ENCODE peak calls at places on chromosomes 12 and 14, in four cellular contexts. G is mesenchymal stem cell, O is neuronal stem cell, Z is IMR-90. Y is an unnamed sample.

GRCh38 chr14:103597623-103598372 is 31.2 kb upstream of the KLC1 start:
- DNase-seq in G (peak; percentile 87), O (no peak), Z (peak; percentile 95), Y (no peak)

GRCh38 chr12:132033627-132034026 is 83.9 kb downstream of the EP400 start:
- DNase-seq in G (no peak), O (no peak), Z (no peak), Y (no peak)

GRCh38 chr12:42326466-42327226 is 679 bp downstream of the PPHLN1 start:
- DNase-seq in G (peak; percentile 39), O (no peak), Z (peak; percentile 27), Y (no peak)

GRCh38 chr14:103520657-103521437 is 1.8 kb downstream of the CKB start:
- DNase-seq in G (peak; percentile 76), O (peak; percentile 80), Z (peak; percentile 40), Y (no peak)

GRCh38 chr14:105326891-105327694 is 12.5 kb downstream of the PACS2 start:
- DNase-seq in G (no peak), O (no peak), Z (no peak), Y (peak; percentile 80)

GRCh38 chr12:46400406-46400805 is 27.8 kb upstream of the SLC38A2 start:
- DNase-seq in G (no peak), O (no peak), Z (peak; percentile 70), Y (no peak)

GRCh38 chr12:123269980-123270379 is 1.7 kb downstream of the CDK2AP1 start:
- DNase-seq in G (no peak), O (no peak), Z (no peak), Y (no peak)

GRCh38 chr14:98751110-98751509 is 520.9 kb downstream of the BCL11B start:
- DNase-seq in G (no peak), O (no peak), Z (no peak), Y (no peak)

GRCh38 chr12:52245962-52246577 is 13.0 kb downstream of the KRT7 start:
- DNase-seq in G (no peak), O (no peak), Z (no peak), Y (no peak)

GRCh38 chr14:102939820-102940561 is 17.5 kb downstream of the AMN start:
- DNase-seq in G (no peak), O (no peak), Z (no peak), Y (no peak)

GRCh38 chr12:62562892-62563291 is 96.3 kb downstream of the MON2 start:
- DNase-seq in G (peak; percentile 39), O (no peak), Z (peak; percentile 61), Y (no peak)

GRCh38 chr14:54200726-54201125 is 196.1 kb upstream of the CDKN3 start:
- DNase-seq in G (peak; percentile 83), O (no peak), Z (peak; percentile 78), Y (no peak)

GRCh38 chr14:100392266-100392850 is 69.2 kb downstream of the SLC25A47 start:
- DNase-seq in G (peak; percentile 59), O (no peak), Z (peak; percentile 44), Y (no peak)

GRCh38 chr12:2845280-2845679 is 10.4 kb upstream of the NRIP2 start:
- DNase-seq in G (peak; percentile 88), O (no peak), Z (peak; percentile 85), Y (no peak)

GRCh38 chr12:75564398-75564797 is 53.0 kb upstream of the KRR1 start:
- DNase-seq in G (no peak), O (no peak), Z (no peak), Y (no peak)

GRCh38 chr12:11705010-11705409 is 55.5 kb downstream of the ETV6 start:
- DNase-seq in G (peak; percentile 92), O (no peak), Z (peak; percentile 97), Y (no peak)

GRCh38 chr14:30322819-30323218 is 236.1 kb upstream of the G2E3 start:
- DNase-seq in G (no peak), O (no peak), Z (no peak), Y (no peak)

GRCh38 chr14:105258846-105259245 is 10.5 kb downstream of the BTBD6 start:
- DNase-seq in G (no peak), O (no peak), Z (peak; percentile 54), Y (no peak)

GRCh38 chr14:54782803-54783659 is 119.6 kb downstream of the GCH1 start:
- DNase-seq in G (no peak), O (no peak), Z (no peak), Y (no peak)

GRCh38 chr14:53355581-53356112 is 202.5 kb upstream of the DDHD1 start:
- DNase-seq in G (peak; percentile 73), O (peak; percentile 45), Z (peak; percentile 82), Y (peak; percentile 83)

GRCh38 chr14:74585406-74586335 is 26.4 kb downstream of the LTBP2 start:
- DNase-seq in G (no peak), O (no peak), Z (no peak), Y (no peak)
- H3K4me1 ChIP-seq in G (peaks cover 45% of the 10 kb centered on the region), O (no peaks in the 10 kb centered on the region), Z (peaks cover 26% of the 10 kb centered on the region), Y (peaks cover 2% of the 10 kb centered on the region)

GRCh38 chr12:56687225-56688128 is 607 bp downstream of the PTGES3 start:
- DNase-seq in G (peak; percentile 62), O (no peak), Z (no peak), Y (no peak)
- H4K91ac ChIP-seq in G (peak overlapping the region; percentile 12), O (peak overlapping the region; percentile 98), Z (peak overlapping the region; percentile 89), Y (peak overlapping the region; percentile 98)

DNA sequence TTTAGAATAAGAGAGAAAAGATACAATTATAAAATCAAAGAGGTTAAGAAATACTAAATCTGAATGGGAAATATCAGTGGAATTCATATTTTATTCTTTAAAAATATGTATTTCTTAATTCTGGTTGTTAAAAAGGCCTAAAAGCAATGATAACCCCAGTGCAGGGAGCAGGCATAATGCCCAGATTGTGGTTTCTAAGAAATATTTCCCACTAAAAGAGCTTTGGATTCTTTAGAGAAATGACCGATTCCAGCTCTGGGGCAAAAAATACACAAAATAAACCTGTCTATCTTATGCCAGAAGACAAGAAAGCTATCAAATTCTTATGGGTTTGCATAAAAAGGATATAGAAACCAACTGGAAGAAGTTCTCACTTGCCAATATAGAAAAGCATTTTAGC is 71.6 kb downstream of the PDE6H start:
- DNase-seq in G (peak; percentile 8), O (no peak), Z (no peak), Y (no peak)
- H3K4me1 ChIP-seq in G (peaks cover 2% of the 10 kb centered on the region), O (no peaks in the 10 kb centered on the region), Z (no peaks in the 10 kb centered on the region), Y (no peaks in the 10 kb centered on the region)

GRCh38 chr14:36367985-36368774 is 47.7 kb upstream of the MBIP start:
- DNase-seq in G (no peak), O (no peak), Z (no peak), Y (no peak)

GRCh38 chr14:36373982-36374673 is 53.7 kb upstream of the MBIP start:
- DNase-seq in G (peak; percentile 79), O (peak; percentile 84), Z (peak; percentile 74), Y (peak; percentile 57)
- H4K91ac ChIP-seq in G (no peak overlapping the region), O (no peak overlapping the region), Z (no peak overlapping the region), Y (no peak overlapping the region)

GRCh38 chr14:51676549-51676948 is 24.8 kb downstream of the FRMD6 start:
- DNase-seq in G (no peak), O (no peak), Z (no peak), Y (no peak)
- H3K4me1 ChIP-seq in G (peaks cover 8% of the 10 kb centered on the region), O (no peaks in the 10 kb centered on the region), Z (peaks cover 24% of the 10 kb centered on the region), Y (no peaks in the 10 kb centered on the region)

GRCh38 chr12:119176267-119177055 is 2.3 kb upstream of the HSPB8 start:
- DNase-seq in G (peak; percentile 95), O (no peak), Z (peak; percentile 95), Y (peak; percentile 51)
- H4K91ac ChIP-seq in G (no peak overlapping the region), O (no peak overlapping the region), Z (peak overlapping the region; percentile 17), Y (no peak overlapping the region)

Y was measured in H1.